ENCODE peak calls at places on chromosomes 11 and 22, in ten cellular contexts. One of them, this sample, is unnamed. For H3K9me3 and H3K4me1, the result is how much of the 10 kb centered on the place peaks cover.

GRCh38 chr11:90656171-90656570 is 433.3 kb upstream of the CHORDC1 start:
- DNase-seq in astrocyte: no peak
- DNase-seq in CD8-positive, alpha-beta memory T cell: no peak
- DNase-seq in small intestine: no peak
- DNase-seq in mucosa of descending colon: no peak
- DNase-seq in right cardiac atrium: no peak
- DNase-seq in body of pancreas: no peak
- DNase-seq in aorta: no peak
- DNase-seq in adipocyte: no peak
- DNase-seq in right lobe of liver: no peak
- DNase-seq in this sample: no peak

GRCh38 chr11:130389315-130389935 is 39.0 kb downstream of the ADAMTS8 start:
- DNase-seq in astrocyte: no peak
- DNase-seq in CD8-positive, alpha-beta memory T cell: peak
- DNase-seq in small intestine: peak
- DNase-seq in mucosa of descending colon: no peak
- DNase-seq in right cardiac atrium: peak
- DNase-seq in body of pancreas: no peak
- DNase-seq in aorta: peak
- DNase-seq in adipocyte: no peak
- DNase-seq in right lobe of liver: no peak
- DNase-seq in this sample: no peak

GRCh38 chr22:24200616-24201212 is 19.4 kb downstream of the SUSD2 start:
- DNase-seq in astrocyte: peak
- DNase-seq in CD8-positive, alpha-beta memory T cell: no peak
- DNase-seq in small intestine: no peak
- DNase-seq in mucosa of descending colon: no peak
- DNase-seq in right cardiac atrium: no peak
- DNase-seq in body of pancreas: no peak
- DNase-seq in aorta: no peak
- DNase-seq in adipocyte: peak
- DNase-seq in right lobe of liver: no peak
- DNase-seq in this sample: no peak

GRCh38 chr22:36197601-36198146 is 3.9 kb downstream of the APOL4 start:
- DNase-seq in astrocyte: no peak
- DNase-seq in CD8-positive, alpha-beta memory T cell: no peak
- DNase-seq in small intestine: no peak
- DNase-seq in mucosa of descending colon: no peak
- DNase-seq in right cardiac atrium: no peak
- DNase-seq in body of pancreas: no peak
- DNase-seq in aorta: no peak
- DNase-seq in adipocyte: no peak
- DNase-seq in right lobe of liver: no peak
- DNase-seq in this sample: no peak

GRCh38 chr22:46484861-46485595 is 52.4 kb downstream of the CELSR1 start:
- DNase-seq in astrocyte: peak
- DNase-seq in CD8-positive, alpha-beta memory T cell: no peak
- DNase-seq in small intestine: no peak
- DNase-seq in mucosa of descending colon: no peak
- DNase-seq in right cardiac atrium: no peak
- DNase-seq in body of pancreas: no peak
- DNase-seq in aorta: no peak
- DNase-seq in adipocyte: peak
- DNase-seq in right lobe of liver: no peak
- DNase-seq in this sample: no peak

GRCh38 chr11:115493905-115494304 is 10.3 kb downstream of the CADM1 start:
- DNase-seq in astrocyte: no peak
- DNase-seq in CD8-positive, alpha-beta memory T cell: no peak
- DNase-seq in small intestine: no peak
- DNase-seq in mucosa of descending colon: no peak
- DNase-seq in right cardiac atrium: no peak
- DNase-seq in body of pancreas: no peak
- DNase-seq in aorta: no peak
- DNase-seq in adipocyte: no peak
- DNase-seq in right lobe of liver: no peak
- DNase-seq in this sample: no peak

GRCh38 chr22:42313804-42314581 is 43.5 kb upstream of the TCF20 start:
- DNase-seq in astrocyte: peak
- DNase-seq in CD8-positive, alpha-beta memory T cell: peak
- DNase-seq in small intestine: peak
- DNase-seq in mucosa of descending colon: peak
- DNase-seq in right cardiac atrium: no peak
- DNase-seq in body of pancreas: peak
- DNase-seq in aorta: no peak
- DNase-seq in adipocyte: peak
- DNase-seq in right lobe of liver: peak
- DNase-seq in this sample: no peak

GRCh38 chr22:46357711-46358505 is 22.4 kb downstream of the TRMU start:
- DNase-seq in astrocyte: no peak
- DNase-seq in CD8-positive, alpha-beta memory T cell: no peak
- DNase-seq in small intestine: no peak
- DNase-seq in mucosa of descending colon: no peak
- DNase-seq in right cardiac atrium: no peak
- DNase-seq in body of pancreas: no peak
- DNase-seq in aorta: peak
- DNase-seq in adipocyte: no peak
- DNase-seq in right lobe of liver: no peak
- DNase-seq in this sample: no peak

GRCh38 chr22:50626314-50626855 is 1.6 kb downstream of the ARSA start:
- DNase-seq in astrocyte: no peak
- DNase-seq in CD8-positive, alpha-beta memory T cell: no peak
- DNase-seq in small intestine: no peak
- DNase-seq in mucosa of descending colon: no peak
- DNase-seq in right cardiac atrium: no peak
- DNase-seq in body of pancreas: no peak
- DNase-seq in aorta: no peak
- DNase-seq in adipocyte: no peak
- DNase-seq in right lobe of liver: no peak
- DNase-seq in this sample: no peak

GRCh38 chr11:109196016-109196415 is 226.0 kb upstream of the C11orf87 start:
- DNase-seq in astrocyte: peak
- DNase-seq in CD8-positive, alpha-beta memory T cell: no peak
- DNase-seq in small intestine: no peak
- DNase-seq in mucosa of descending colon: no peak
- DNase-seq in right cardiac atrium: no peak
- DNase-seq in body of pancreas: no peak
- DNase-seq in aorta: no peak
- DNase-seq in adipocyte: no peak
- DNase-seq in right lobe of liver: no peak
- DNase-seq in this sample: no peak

GRCh38 chr11:134519390-134519750 is 107.3 kb upstream of the B3GAT1 start:
- DNase-seq in astrocyte: no peak
- DNase-seq in CD8-positive, alpha-beta memory T cell: no peak
- DNase-seq in small intestine: no peak
- DNase-seq in mucosa of descending colon: no peak
- DNase-seq in right cardiac atrium: no peak
- DNase-seq in body of pancreas: no peak
- DNase-seq in aorta: peak
- DNase-seq in adipocyte: no peak
- DNase-seq in right lobe of liver: no peak
- DNase-seq in this sample: no peak

GRCh38 chr11:134521452-134522289 is 109.6 kb upstream of the B3GAT1 start:
- DNase-seq in astrocyte: no peak
- DNase-seq in CD8-positive, alpha-beta memory T cell: no peak
- DNase-seq in small intestine: no peak
- DNase-seq in mucosa of descending colon: no peak
- DNase-seq in right cardiac atrium: no peak
- DNase-seq in body of pancreas: no peak
- DNase-seq in aorta: no peak
- DNase-seq in adipocyte: no peak
- DNase-seq in right lobe of liver: peak
- DNase-seq in this sample: no peak

GRCh38 chr11:134518616-134519389 is 106.8 kb upstream of the B3GAT1 start:
- DNase-seq in astrocyte: no peak
- DNase-seq in CD8-positive, alpha-beta memory T cell: no peak
- DNase-seq in small intestine: no peak
- DNase-seq in mucosa of descending colon: no peak
- DNase-seq in right cardiac atrium: no peak
- DNase-seq in body of pancreas: no peak
- DNase-seq in aorta: peak
- DNase-seq in adipocyte: no peak
- DNase-seq in right lobe of liver: peak
- DNase-seq in this sample: no peak

GRCh38 chr11:134521001-134521400 is 109.0 kb upstream of the B3GAT1 start:
- DNase-seq in astrocyte: no peak
- DNase-seq in CD8-positive, alpha-beta memory T cell: no peak
- DNase-seq in small intestine: no peak
- DNase-seq in mucosa of descending colon: no peak
- DNase-seq in right cardiac atrium: no peak
- DNase-seq in body of pancreas: no peak
- DNase-seq in aorta: peak
- DNase-seq in adipocyte: no peak
- DNase-seq in right lobe of liver: peak
- DNase-seq in this sample: no peak

DNA sequence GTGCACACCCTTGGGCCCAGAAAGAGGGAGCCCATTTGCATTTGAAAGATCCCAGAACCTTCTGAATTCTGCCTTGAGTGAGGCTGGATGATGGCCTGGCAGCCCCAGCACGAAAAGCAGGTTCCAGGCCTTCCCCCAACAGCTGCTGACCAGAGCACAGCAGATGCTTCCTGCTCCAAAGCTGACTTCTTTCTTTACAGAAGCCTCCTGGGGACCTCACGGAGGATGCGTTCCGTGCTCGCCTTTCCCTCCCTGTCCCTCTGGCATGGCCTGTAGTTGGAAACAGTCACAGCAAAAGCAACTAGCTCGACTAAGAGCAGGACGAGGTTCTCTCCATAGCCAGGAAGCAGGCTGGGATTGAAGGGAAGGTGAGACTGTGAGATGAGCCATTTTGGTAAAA is 107.7 kb upstream of the B3GAT1 start:
- DNase-seq in astrocyte: no peak
- DNase-seq in CD8-positive, alpha-beta memory T cell: no peak
- DNase-seq in small intestine: no peak
- DNase-seq in mucosa of descending colon: no peak
- DNase-seq in right cardiac atrium: no peak
- DNase-seq in body of pancreas: no peak
- DNase-seq in aorta: peak
- DNase-seq in adipocyte: no peak
- DNase-seq in right lobe of liver: peak
- DNase-seq in this sample: no peak
- H3K9me3 ChIP-seq in astrocyte: under half
- H3K9me3 ChIP-seq in CD8-positive, alpha-beta memory T cell: under half
- H3K9me3 ChIP-seq in small intestine: under half
- H3K9me3 ChIP-seq in mucosa of descending colon: under half
- H3K9me3 ChIP-seq in right cardiac atrium: under half
- H3K9me3 ChIP-seq in body of pancreas: under half
- H3K9me3 ChIP-seq in aorta: under half
- H3K9me3 ChIP-seq in adipocyte: under half
- H3K9me3 ChIP-seq in right lobe of liver: under half
- H3K9me3 ChIP-seq in this sample: under half

DNA sequence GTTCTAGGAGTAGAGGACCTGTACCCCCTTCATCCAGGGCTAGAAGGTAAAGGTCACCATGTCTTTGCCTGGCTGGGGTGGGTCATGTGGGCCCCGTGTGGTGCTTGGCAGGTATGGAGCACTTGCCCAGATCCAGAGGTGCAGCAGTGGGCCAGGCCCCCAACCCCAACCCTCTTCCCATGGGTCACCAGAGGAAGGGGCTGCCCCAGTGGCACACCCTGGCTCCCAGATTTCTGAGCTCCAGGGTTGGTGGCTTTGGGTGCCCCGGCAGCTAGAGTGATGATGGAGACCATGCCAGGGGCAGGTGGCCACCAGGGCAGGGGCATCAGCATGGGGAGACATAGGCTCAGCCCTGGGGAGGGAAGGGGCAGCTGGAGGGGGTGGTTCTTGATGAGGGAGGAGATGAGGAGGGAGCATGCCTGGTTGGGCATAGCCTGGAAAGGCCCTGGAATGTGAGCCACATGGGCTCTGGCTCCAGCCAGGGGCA is 2.3 kb upstream of the GP1BB start:
- DNase-seq in astrocyte: no peak
- DNase-seq in CD8-positive, alpha-beta memory T cell: no peak
- DNase-seq in small intestine: no peak
- DNase-seq in mucosa of descending colon: no peak
- DNase-seq in right cardiac atrium: no peak
- DNase-seq in body of pancreas: no peak
- DNase-seq in aorta: no peak
- DNase-seq in adipocyte: no peak
- DNase-seq in right lobe of liver: no peak
- DNase-seq in this sample: no peak
- H3K4me1 ChIP-seq in astrocyte: under half
- H3K4me1 ChIP-seq in CD8-positive, alpha-beta memory T cell: under half
- H3K4me1 ChIP-seq in small intestine: under half
- H3K4me1 ChIP-seq in mucosa of descending colon: under half
- H3K4me1 ChIP-seq in right cardiac atrium: under half
- H3K4me1 ChIP-seq in body of pancreas: under half
- H3K4me1 ChIP-seq in aorta: under half
- H3K4me1 ChIP-seq in adipocyte: under half
- H3K4me1 ChIP-seq in right lobe of liver: under half
- H3K4me1 ChIP-seq in this sample: under half

GRCh38 chr22:48823941-48824340 is 1003.7 kb downstream of the BRD1 start:
- DNase-seq in astrocyte: no peak
- DNase-seq in CD8-positive, alpha-beta memory T cell: no peak
- DNase-seq in small intestine: no peak
- DNase-seq in mucosa of descending colon: no peak
- DNase-seq in right cardiac atrium: no peak
- DNase-seq in body of pancreas: no peak
- DNase-seq in aorta: peak
- DNase-seq in adipocyte: no peak
- DNase-seq in right lobe of liver: peak
- DNase-seq in this sample: no peak
- H3K9me3 ChIP-seq in astrocyte: under half
- H3K9me3 ChIP-seq in CD8-positive, alpha-beta memory T cell: under half
- H3K9me3 ChIP-seq in small intestine: under half
- H3K9me3 ChIP-seq in mucosa of descending colon: under half
- H3K9me3 ChIP-seq in right cardiac atrium: under half
- H3K9me3 ChIP-seq in body of pancreas: under half
- H3K9me3 ChIP-seq in aorta: under half
- H3K9me3 ChIP-seq in adipocyte: under half
- H3K9me3 ChIP-seq in right lobe of liver: under half
- H3K9me3 ChIP-seq in this sample: under half

DNA sequence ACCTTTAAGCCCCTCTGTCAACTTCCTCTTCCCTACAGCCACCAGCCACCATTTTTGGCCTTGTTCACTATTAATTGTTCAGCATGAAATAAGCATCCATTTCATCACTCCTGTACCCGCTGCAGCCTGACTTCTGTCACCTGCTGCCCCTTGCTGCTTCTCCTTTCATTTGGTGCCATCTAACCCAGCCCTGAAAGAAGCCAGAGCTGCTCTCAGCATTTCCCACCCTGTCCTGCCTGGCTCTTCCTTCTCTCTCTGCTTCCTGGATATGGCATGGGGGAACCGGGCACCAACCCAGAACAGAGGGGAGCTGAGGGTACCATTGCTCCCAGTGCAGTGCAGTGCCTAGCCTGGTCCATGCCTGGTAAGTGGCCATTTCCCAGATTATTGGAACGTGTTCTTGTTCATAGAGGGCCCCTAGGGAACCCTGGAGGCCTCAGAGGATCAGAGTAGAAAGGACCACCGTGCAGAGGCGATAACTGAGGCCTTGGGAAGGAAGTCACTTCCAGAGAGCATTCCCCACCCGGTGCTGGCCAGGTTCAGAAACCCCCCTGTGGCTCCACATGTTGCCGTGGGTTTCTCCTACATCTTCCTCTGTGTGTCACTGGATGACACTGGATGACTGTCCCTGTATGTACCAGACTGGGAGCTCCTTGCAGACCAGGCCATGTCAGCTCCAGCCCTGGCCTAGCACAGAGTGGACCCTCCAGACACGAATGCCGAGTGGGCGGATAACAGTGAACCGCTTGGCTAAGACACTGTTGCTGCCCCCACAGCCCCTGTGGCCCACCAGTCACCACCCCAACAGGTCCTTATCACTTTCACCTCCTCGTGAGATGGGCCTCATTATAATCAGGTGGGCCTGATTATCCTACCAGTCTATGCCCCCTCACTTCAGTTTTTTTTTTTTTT is 4.7 kb downstream of the YDJC start:
- DNase-seq in astrocyte: no peak
- DNase-seq in CD8-positive, alpha-beta memory T cell: no peak
- DNase-seq in small intestine: no peak
- DNase-seq in mucosa of descending colon: no peak
- DNase-seq in right cardiac atrium: no peak
- DNase-seq in body of pancreas: no peak
- DNase-seq in aorta: no peak
- DNase-seq in adipocyte: no peak
- DNase-seq in right lobe of liver: no peak
- DNase-seq in this sample: no peak
- H3K4me1 ChIP-seq in astrocyte: under half
- H3K4me1 ChIP-seq in CD8-positive, alpha-beta memory T cell: under half
- H3K4me1 ChIP-seq in small intestine: under half
- H3K4me1 ChIP-seq in mucosa of descending colon: under half
- H3K4me1 ChIP-seq in right cardiac atrium: under half
- H3K4me1 ChIP-seq in body of pancreas: under half
- H3K4me1 ChIP-seq in aorta: under half
- H3K4me1 ChIP-seq in adipocyte: under half
- H3K4me1 ChIP-seq in right lobe of liver: under half
- H3K4me1 ChIP-seq in this sample: half or more

This sample was measured in right atrium auricular region.